ENCODE peak calls at places on chromosomes 3 and 15, in nine cellular contexts. Y is NCI-H1092, A is GM03348, D is cardiac fibroblast, E is T-helper 17 cell, G is body of pancreas, W is NCI-H1436, K is progenitor cell of endocrine pancreas, B is iPS-NIHi11. J is an unnamed sample.

GRCh38 chr15:43934480-43934879 is 107.7 kb downstream of the WDR76 start:
- DNase-seq in Y (no peak), A (no peak), D (no peak), E (no peak), G (no peak), W (no peak), K (no peak), B (no peak), J (no peak)

GRCh38 chr3:30597131-30597768 is 9.2 kb upstream of the TGFBR2 start:
- DNase-seq in Y (no peak), A (peak), D (peak), E (no peak), G (peak), W (no peak), K (no peak), B (no peak), J (no peak)

GRCh38 chr3:49454898-49455681 is 15.0 kb upstream of the DAG1 start:
- DNase-seq in Y (no peak), A (no peak), D (no peak), E (no peak), G (peak), W (no peak), K (no peak), B (no peak), J (no peak)

GRCh38 chr15:89998141-89998661 is 2.9 kb upstream of the ZNF710 start:
- DNase-seq in Y (no peak), A (peak), D (no peak), E (no peak), G (peak), W (no peak), K (peak), B (no peak), J (no peak)

GRCh38 chr3:137924628-137925027 is 85.3 kb upstream of the CLDN18 start:
- DNase-seq in Y (no peak), A (no peak), D (no peak), E (no peak), G (no peak), W (no peak), K (no peak), B (no peak), J (no peak)

GRCh38 chr3:9296241-9296640 is 46.8 kb upstream of the SRGAP3 start:
- DNase-seq in Y (no peak), A (no peak), D (no peak), E (no peak), G (no peak), W (no peak), K (no peak), B (no peak), J (no peak)

GRCh38 chr15:23372284-23372683 is 17.7 kb downstream of the GOLGA8S start:
- DNase-seq in Y (no peak), A (no peak), D (peak), E (no peak), G (no peak), W (no peak), K (no peak), B (no peak), J (no peak)

GRCh38 chr15:45341775-45342174 is 36.6 kb downstream of the GATM start:
- DNase-seq in Y (no peak), A (no peak), D (no peak), E (no peak), G (no peak), W (no peak), K (no peak), B (no peak), J (no peak)

GRCh38 chr3:53129344-53129743 is 891 bp downstream of the RFT1 start:
- DNase-seq in Y (no peak), A (no peak), D (no peak), E (no peak), G (no peak), W (no peak), K (no peak), B (no peak), J (no peak)

GRCh38 chr3:136193273-136194043 is 2.7 kb downstream of the MSL2 start:
- DNase-seq in Y (no peak), A (no peak), D (no peak), E (no peak), G (no peak), W (no peak), K (no peak), B (no peak), J (peak)

GRCh38 chr3:11370134-11370533 is 97.9 kb downstream of the ATG7 start:
- DNase-seq in Y (no peak), A (no peak), D (peak), E (no peak), G (no peak), W (no peak), K (no peak), B (no peak), J (no peak)

GRCh38 chr3:195853930-195854478 is 42.3 kb upstream of the MUC4 start:
- DNase-seq in Y (no peak), A (no peak), D (no peak), E (no peak), G (no peak), W (no peak), K (no peak), B (peak), J (no peak)

GRCh38 chr15:98304366-98304765 is 343.9 kb downstream of the ARRDC4 start:
- DNase-seq in Y (no peak), A (no peak), D (no peak), E (no peak), G (no peak), W (no peak), K (no peak), B (no peak), J (no peak)

GRCh38 chr15:89341316-89342005 is 6.8 kb upstream of the POLG start:
- DNase-seq in Y (no peak), A (no peak), D (no peak), E (no peak), G (peak), W (no peak), K (no peak), B (no peak), J (no peak)

GRCh38 chr3:151800449-151800848 is 13.5 kb upstream of the AADAC start:
- DNase-seq in Y (no peak), A (no peak), D (peak), E (no peak), G (no peak), W (no peak), K (no peak), B (no peak), J (no peak)

GRCh38 chr15:100187677-100188076 is 154.1 kb downstream of the ADAMTS17 start:
- DNase-seq in Y (no peak), A (no peak), D (no peak), E (no peak), G (no peak), W (no peak), K (no peak), B (no peak), J (no peak)

GRCh38 chr3:35544976-35545375 is 94.3 kb upstream of the ARPP21 start:
- DNase-seq in Y (no peak), A (no peak), D (no peak), E (no peak), G (no peak), W (no peak), K (no peak), B (no peak), J (no peak)

GRCh38 chr3:45644063-45644462 is 45.1 kb upstream of the SACM1L start:
- DNase-seq in Y (no peak), A (peak), D (peak), E (no peak), G (no peak), W (no peak), K (no peak), B (no peak), J (no peak)

GRCh38 chr3:129144786-129145185 is 16.1 kb downstream of the ISY1 start:
- DNase-seq in Y (no peak), A (no peak), D (no peak), E (no peak), G (no peak), W (no peak), K (no peak), B (no peak), J (no peak)

GRCh38 chr3:166223120-166223519 is 385.9 kb upstream of the BCHE start:
- DNase-seq in Y (no peak), A (no peak), D (no peak), E (no peak), G (no peak), W (no peak), K (no peak), B (no peak), J (no peak)

GRCh38 chr3:197854596-197855343 is 63.7 kb downstream of the LRCH3 start:
- DNase-seq in Y (no peak), A (peak), D (peak), E (no peak), G (no peak), W (no peak), K (no peak), B (peak), J (no peak)

GRCh38 chr3:138371070-138371950 is 22.9 kb downstream of the MRAS start:
- DNase-seq in Y (no peak), A (no peak), D (no peak), E (no peak), G (no peak), W (no peak), K (no peak), B (no peak), J (no peak)

GRCh38 chr3:50304601-50305000 is 1.2 kb upstream of the HYAL1 start:
- DNase-seq in Y (no peak), A (no peak), D (no peak), E (no peak), G (no peak), W (no peak), K (no peak), B (no peak), J (no peak)

GRCh38 chr3:8560608-8561007 is 59.0 kb downstream of the LMCD1 start:
- DNase-seq in Y (no peak), A (peak), D (peak), E (no peak), G (no peak), W (no peak), K (no peak), B (no peak), J (no peak)

J was measured in SK-N-SH.